ENCODE peak calls at places on chromosome 21, in four cellular contexts. K, H, F and Y are unnamed samples.

GRCh38 chr21:34812510-34813265 is 143.9 kb downstream of the CLIC6 start:
- DNase-seq in F (no peak), K (no peak), H (no peak), Y (no peak)

GRCh38 chr21:35811115-35811806 is 249.1 kb downstream of the SETD4 start:
- DNase-seq in H (no peak), K (no peak), F (no peak), Y (no peak)

GRCh38 chr21:26177741-26178452 is 7.3 kb upstream of the APP start:
- DNase-seq in H (no peak), F (no peak), K (no peak), Y (no peak)

GRCh38 chr21:20424943-20425342 is 573.3 kb upstream of the NCAM2 start:
- DNase-seq in F (no peak), H (no peak), K (no peak), Y (no peak)

GRCh38 chr21:21246007-21246406 is 247.8 kb downstream of the NCAM2 start:
- DNase-seq in H (no peak), F (no peak), K (no peak), Y (no peak)

GRCh38 chr21:30831194-30831765 is 1.7 kb upstream of the KRTAP7-1 start:
- DNase-seq in H (no peak), F (no peak), K (no peak), Y (no peak)

GRCh38 chr21:36542312-36543101 is 62.6 kb upstream of the CLDN14 start:
- DNase-seq in K (no peak), F (no peak), H (no peak), Y (no peak)

GRCh38 chr21:46570631-46571030 is 34.3 kb downstream of the S100B start:
- DNase-seq in H (no peak), K (no peak), F (no peak), Y (no peak)

GRCh38 chr21:45336870-45337269 is 49.2 kb upstream of the POFUT2 start:
- DNase-seq in H (no peak), F (no peak), K (no peak), Y (no peak)

GRCh38 chr21:38460171-38460742 is 38.0 kb downstream of the ERG start:
- DNase-seq in F (no peak), K (peak), H (no peak), Y (no peak)

GRCh38 chr21:46215436-46216131 is 13.0 kb downstream of the LSS start:
- DNase-seq in F (no peak), K (no peak), H (no peak), Y (no peak)

GRCh38 chr21:25421327-25422028 is 185.8 kb downstream of the MRPL39 start:
- DNase-seq in K (no peak), F (peak), H (peak), Y (peak)